ENCODE peak calls at places on chromosomes 16 and 17, in six cellular contexts. J, X, B, P, G and N are unnamed samples.

GRCh38 chr16:60166111-60166510 is 1432.0 kb upstream of the GOT2 start:
- DNase-seq in G (no peak), J (no peak), P (no peak), X (no peak), B (no peak), N (no peak)

GRCh38 chr16:51556694-51557327 is 405.7 kb upstream of the SALL1 start:
- DNase-seq in B (no peak), G (no peak), X (no peak), J (no peak), P (no peak), N (no peak)

GRCh38 chr16:77721752-77722314 is 481 bp upstream of the NUDT7 start:
- DNase-seq in P (no peak), J (no peak), B (no peak), G (no peak), X (no peak), N (no peak)

GRCh38 chr16:2008631-2009301 is 855 bp downstream of the ZNF598 start:
- DNase-seq in X (no peak), G (peak), B (peak), P (no peak), J (no peak), N (no peak)

GRCh38 chr16:49443576-49443975 is 70.0 kb downstream of the C16orf78 start:
- DNase-seq in B (no peak), G (no peak), J (no peak), P (no peak), X (no peak), N (no peak)

GRCh38 chr16:83356266-83356665 is 451.5 kb upstream of the HSBP1 start:
- DNase-seq in B (peak), G (peak), P (no peak), J (peak), X (no peak), N (peak)

GRCh38 chr17:82844796-82845162 is 5.0 kb upstream of the ZNF750 start:
- DNase-seq in P (no peak), J (no peak), X (no peak), B (no peak), G (no peak), N (no peak)

GRCh38 chr17:17942846-17943245 is 29.4 kb downstream of the TOM1L2 start:
- DNase-seq in X (no peak), P (no peak), J (no peak), G (no peak), B (no peak), N (no peak)

GRCh38 chr17:35171834-35172233 is 22.4 kb downstream of the SLC35G3 start:
- DNase-seq in B (no peak), X (no peak), P (no peak), G (no peak), J (no peak), N (no peak)

GRCh38 chr16:35629001-35629400 is 2169.6 kb downstream of the TP53TG3F start:
- DNase-seq in G (no peak), J (no peak), B (no peak), P (no peak), X (no peak), N (no peak)

GRCh38 chr17:75736173-75736835 is 15.0 kb downstream of the ITGB4 start:
- DNase-seq in J (no peak), X (no peak), P (no peak), G (no peak), B (no peak), N (no peak)

GRCh38 chr17:5885336-5885735 is 184.8 kb upstream of the WSCD1 start:
- DNase-seq in J (no peak), X (no peak), G (no peak), B (no peak), P (no peak), N (no peak)

GRCh38 chr17:80799553-80800403 is 191.9 kb upstream of the CHMP6 start:
- DNase-seq in P (no peak), X (no peak), G (no peak), J (no peak), B (no peak), N (no peak)

GRCh38 chr17:60392042-60392844 is at the start of gene USP32:
- DNase-seq in B (peak), G (peak), P (peak), X (peak), J (peak), N (peak)
- TF ChIP-seq POLR2A in B (peak), G (peak), P (peak), X (peak), J (peak), N (peak)

GRCh38 chr16:65904361-65904760 is 462.1 kb upstream of the CDH5 start:
- DNase-seq in X (no peak), P (no peak), J (no peak), G (no peak), B (no peak), N (no peak)
- TF ChIP-seq TAF1 in X (no peak), P (no peak), J (no peak), G (no peak), B (no peak), N (no peak)

DNA sequence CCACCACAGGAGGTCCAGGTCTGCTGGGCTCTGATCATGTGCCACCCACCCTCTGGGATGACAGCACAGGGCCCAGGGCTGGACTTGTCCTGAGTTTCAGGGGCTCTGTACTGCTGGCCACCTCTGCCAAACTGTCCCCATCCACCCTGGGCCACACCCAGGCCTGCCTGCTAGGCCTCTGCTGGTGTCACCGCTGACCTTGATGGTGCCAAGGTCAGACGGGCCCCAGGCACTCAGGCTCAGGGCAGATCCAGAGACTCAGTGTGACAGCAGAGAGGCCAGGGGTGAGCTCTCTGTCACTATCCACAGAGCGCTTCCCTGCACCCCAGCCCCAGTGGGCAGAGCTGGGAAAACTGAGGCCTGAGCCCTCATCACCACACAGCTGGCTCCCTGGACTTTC is 75.6 kb downstream of the RMI2 start:
- DNase-seq in G (no peak), J (no peak), X (no peak), B (no peak), P (no peak), N (no peak)
- TF ChIP-seq POLR2AphosphoS5 in G (no peak), J (no peak), X (no peak), B (no peak), P (no peak), N (no peak)

GRCh38 chr16:87951550-87952538 is 610 bp downstream of the BANP start:
- DNase-seq in J (no peak), G (peak), X (no peak), B (peak), P (no peak), N (no peak)
- TF ChIP-seq POLR2A in J (peak), G (peak), X (no peak), B (peak), P (peak), N (peak)

GRCh38 chr16:81728435-81728834 is 50.7 kb upstream of the PLCG2 start:
- DNase-seq in J (no peak), X (no peak), P (no peak), G (no peak), B (no peak), N (no peak)

GRCh38 chr16:81730090-81731051 is 48.7 kb upstream of the PLCG2 start:
- DNase-seq in P (no peak), X (peak), B (peak), G (peak), J (peak), N (peak)

GRCh38 chr16:81731636-81732035 is 47.5 kb upstream of the PLCG2 start:
- DNase-seq in X (no peak), P (no peak), B (no peak), J (no peak), G (no peak), N (no peak)

GRCh38 chr16:81732699-81733098 is 46.4 kb upstream of the PLCG2 start:
- DNase-seq in J (no peak), G (no peak), B (no peak), X (no peak), P (no peak), N (no peak)

GRCh38 chr16:81729451-81729850 is 49.6 kb upstream of the PLCG2 start:
- DNase-seq in P (no peak), B (peak), X (peak), J (no peak), G (no peak), N (no peak)
- TF ChIP-seq TAF1 in P (no peak), B (no peak), X (peak), J (no peak), G (no peak), N (no peak)

GRCh38 chr17:65817951-65818350 is 256.5 kb upstream of the AXIN2 start:
- DNase-seq in J (no peak), X (no peak), B (no peak), G (no peak), P (no peak), N (no peak)

GRCh38 chr17:65809366-65809765 is 247.9 kb upstream of the AXIN2 start:
- DNase-seq in X (no peak), J (no peak), G (no peak), B (no peak), P (no peak), N (no peak)

GRCh38 chr17:65811043-65811442 is 249.6 kb upstream of the AXIN2 start:
- DNase-seq in B (no peak), P (no peak), G (no peak), X (no peak), J (no peak), N (no peak)

GRCh38 chr17:65813306-65813705 is 251.9 kb upstream of the AXIN2 start:
- DNase-seq in G (no peak), B (no peak), P (no peak), X (no peak), J (no peak), N (no peak)

DNA sequence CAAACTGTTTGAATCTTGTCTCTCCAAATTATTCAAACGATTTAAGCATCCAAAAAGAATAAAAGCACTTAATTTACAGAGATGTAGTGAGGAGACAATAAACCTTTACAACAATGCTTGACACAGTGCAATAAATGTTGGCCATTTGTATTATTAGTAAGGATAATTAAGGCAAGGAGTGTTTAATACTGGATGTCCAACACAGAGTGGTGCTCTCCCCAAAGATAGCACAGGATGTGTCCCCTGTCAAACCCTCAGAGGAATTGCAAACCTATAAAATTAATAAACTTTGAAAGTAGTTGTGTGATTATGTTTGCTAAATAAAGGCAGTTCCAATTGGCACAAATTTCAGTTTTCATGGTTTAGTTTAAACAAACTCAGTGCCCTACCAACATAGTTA is 253.0 kb upstream of the AXIN2 start:
- DNase-seq in B (no peak), X (no peak), J (no peak), G (no peak), P (no peak), N (no peak)
- TF ChIP-seq POLR2AphosphoS5 in B (no peak), X (no peak), J (no peak), G (no peak), P (no peak), N (no peak)

GRCh38 chr16:89322381-89323119 is 105.0 kb downstream of the ZNF778 start:
- DNase-seq in J (no peak), P (no peak), B (peak), G (peak), X (no peak), N (no peak)

GRCh38 chr16:89318871-89319627 is 101.5 kb downstream of the ZNF778 start:
- DNase-seq in X (no peak), P (no peak), J (no peak), B (no peak), G (no peak), N (no peak)

GRCh38 chr16:89319628-89319882 is 102.1 kb downstream of the ZNF778 start:
- DNase-seq in B (no peak), J (no peak), P (no peak), X (no peak), G (no peak), N (no peak)

GRCh38 chr16:89319883-89320716 is 102.6 kb downstream of the ZNF778 start:
- DNase-seq in X (no peak), B (peak), G (peak), P (peak), J (no peak), N (peak)

GRCh38 chr16:89320717-89321501 is 103.4 kb downstream of the ZNF778 start:
- DNase-seq in G (peak), P (no peak), X (no peak), J (no peak), B (no peak), N (no peak)
- TF ChIP-seq POLR2A in G (no peak), P (no peak), X (no peak), J (no peak), B (no peak), N (no peak)

DNA sequence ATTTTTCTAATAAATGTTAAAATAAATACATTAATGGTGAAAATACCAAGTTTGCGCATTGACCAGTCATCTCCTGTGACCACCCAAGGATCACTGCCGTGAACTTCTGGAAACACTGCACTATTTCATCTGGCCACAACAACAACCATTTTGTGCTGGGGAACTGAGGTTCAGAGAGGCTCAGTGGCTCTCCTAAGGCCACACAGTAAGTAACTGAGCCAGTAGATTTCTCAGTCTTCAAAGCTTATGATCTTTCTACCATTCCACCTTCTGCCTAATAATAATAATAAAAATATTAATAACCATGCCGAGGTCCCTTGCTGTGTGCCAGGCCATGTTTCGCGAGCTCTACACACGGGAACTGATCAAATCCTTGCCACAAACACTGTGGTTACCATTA is 182.0 kb downstream of the IRF8 start:
- DNase-seq in B (no peak), X (no peak), J (no peak), G (no peak), P (no peak), N (no peak)
- TF ChIP-seq TAF1 in B (no peak), X (no peak), J (no peak), G (no peak), P (no peak), N (no peak)

GRCh38 chr16:81744911-81745310 is 34.2 kb upstream of the PLCG2 start:
- DNase-seq in X (no peak), J (no peak), P (no peak), G (no peak), B (no peak), N (no peak)

GRCh38 chr16:81748476-81749198 is 30.5 kb upstream of the PLCG2 start:
- DNase-seq in G (no peak), X (no peak), J (no peak), B (no peak), P (peak), N (no peak)

GRCh38 chr16:81744385-81744784 is 34.7 kb upstream of the PLCG2 start:
- DNase-seq in G (no peak), J (no peak), X (no peak), P (no peak), B (no peak), N (no peak)

GRCh38 chr16:81746566-81746965 is 32.5 kb upstream of the PLCG2 start:
- DNase-seq in G (no peak), X (no peak), P (no peak), J (no peak), B (no peak), N (no peak)

GRCh38 chr16:81745704-81746558 is 33.2 kb upstream of the PLCG2 start:
- DNase-seq in J (peak), X (no peak), B (peak), P (no peak), G (peak), N (peak)
- TF ChIP-seq POLR2AphosphoS5 in J (peak), X (no peak), B (peak), P (peak), G (no peak), N (no peak)